ENCODE peak calls at places on chromosomes 6 and 20, in six cellular contexts. E is H1, I is K562, H is GM12878, A is HepG2, Q is SK-N-SH. W is an unnamed sample.

GRCh38 chr20:44622501-44623270 is 28.8 kb downstream of the ADA start:
- DNase-seq in A (no peak), Q (no peak), E (no peak), I (no peak), H (no peak), W (no peak)

GRCh38 chr6:110626442-110626841 is 150.0 kb upstream of the SLC22A16 start:
- DNase-seq in A (peak), H (no peak), E (no peak), Q (no peak), I (no peak), W (no peak)

GRCh38 chr6:113829702-113830058 is 27.5 kb upstream of the MARCKS start:
- DNase-seq in H (no peak), E (no peak), Q (no peak), A (no peak), I (no peak), W (no peak)

GRCh38 chr6:106097368-106098231 is 11.5 kb downstream of the PRDM1 start:
- DNase-seq in I (peak), A (no peak), H (peak), Q (no peak), E (no peak), W (peak)

GRCh38 chr6:33613146-33613793 is 7.9 kb upstream of the ITPR3 start:
- DNase-seq in I (no peak), H (no peak), E (no peak), Q (no peak), A (peak), W (no peak)

GRCh38 chr6:90199900-90200299 is 96.7 kb downstream of the BACH2 start:
- DNase-seq in A (no peak), E (no peak), H (no peak), Q (no peak), I (no peak), W (no peak)

GRCh38 chr6:144778773-144779531 is 493.8 kb downstream of the UTRN start:
- DNase-seq in H (no peak), E (no peak), I (no peak), Q (no peak), A (no peak), W (no peak)

GRCh38 chr20:10201321-10201870 is 17.2 kb upstream of the SNAP25 start:
- DNase-seq in E (no peak), Q (no peak), H (no peak), I (no peak), A (no peak), W (no peak)

GRCh38 chr6:40852667-40853383 is 186.2 kb downstream of the UNC5CL start:
- DNase-seq in A (peak), H (no peak), I (peak), E (no peak), Q (no peak), W (peak)

GRCh38 chr20:910840-911770 is 5.0 kb downstream of the ANGPT4 start:
- DNase-seq in A (no peak), H (no peak), E (no peak), I (no peak), Q (no peak), W (no peak)
- TF ChIP-seq GABPA in A (no peak), H (no peak), E (no peak), I (no peak), Q (no peak), W (no peak)

DNA sequence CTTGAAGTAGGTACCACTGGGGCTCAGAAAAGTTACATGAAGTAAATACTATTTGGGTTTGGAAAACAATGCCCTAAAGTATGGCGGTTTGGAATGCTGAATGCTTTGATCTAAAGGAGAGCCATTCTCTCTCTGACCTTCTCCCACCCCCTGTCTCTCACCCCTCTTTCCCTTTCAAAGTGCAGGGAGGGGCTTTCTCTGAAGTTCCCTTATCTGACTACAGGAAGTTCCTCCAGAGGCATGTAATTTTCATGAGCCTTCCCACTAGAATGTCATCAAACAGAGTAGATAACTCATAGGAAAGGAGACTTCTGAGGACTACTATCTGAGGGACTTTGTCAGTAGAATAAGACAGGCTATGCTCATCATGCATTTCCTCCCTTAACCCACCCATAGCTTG is 216.7 kb upstream of the PCSK2 start:
- DNase-seq in H (no peak), Q (no peak), I (no peak), E (no peak), A (peak), W (no peak)
- TF ChIP-seq GABPA in H (no peak), Q (no peak), I (no peak), E (no peak), A (no peak), W (no peak)

DNA sequence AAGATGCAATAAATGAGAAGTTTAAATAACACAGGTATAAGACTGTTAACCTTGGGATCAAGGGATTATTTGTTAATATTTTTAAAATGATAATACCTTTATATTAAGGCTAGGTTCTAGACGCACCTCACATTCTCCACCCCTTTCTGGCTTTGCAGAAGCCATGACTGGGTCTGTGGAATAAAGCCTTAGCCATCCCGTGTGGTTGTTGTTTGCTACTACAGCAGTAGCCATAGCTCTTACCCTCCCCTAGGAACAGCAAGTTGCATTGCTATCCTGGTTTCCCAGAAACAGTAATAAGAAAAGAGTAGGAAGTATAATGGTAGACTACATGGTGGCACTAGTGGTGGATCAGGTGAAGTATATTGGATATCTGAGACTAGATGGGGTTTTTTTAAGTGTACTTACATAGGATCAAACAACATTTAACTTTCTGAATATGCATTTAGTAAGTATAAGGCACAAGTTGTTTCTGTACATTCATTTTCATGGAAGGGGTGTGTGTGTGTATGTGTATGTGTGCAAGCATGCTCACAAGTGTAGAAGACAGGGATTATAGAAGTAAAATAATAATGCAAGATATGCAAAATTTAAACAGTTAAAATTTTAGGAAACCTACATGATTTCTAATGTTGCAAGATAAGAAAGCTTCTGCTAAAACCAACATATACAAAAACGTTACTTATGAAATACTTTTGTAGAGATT is 384.2 kb downstream of the PRKN start:
- DNase-seq in E (no peak), H (no peak), I (no peak), A (no peak), Q (peak), W (no peak)
- TF ChIP-seq GABPA in E (no peak), H (no peak), I (no peak), A (no peak), Q (no peak), W (no peak)

DNA sequence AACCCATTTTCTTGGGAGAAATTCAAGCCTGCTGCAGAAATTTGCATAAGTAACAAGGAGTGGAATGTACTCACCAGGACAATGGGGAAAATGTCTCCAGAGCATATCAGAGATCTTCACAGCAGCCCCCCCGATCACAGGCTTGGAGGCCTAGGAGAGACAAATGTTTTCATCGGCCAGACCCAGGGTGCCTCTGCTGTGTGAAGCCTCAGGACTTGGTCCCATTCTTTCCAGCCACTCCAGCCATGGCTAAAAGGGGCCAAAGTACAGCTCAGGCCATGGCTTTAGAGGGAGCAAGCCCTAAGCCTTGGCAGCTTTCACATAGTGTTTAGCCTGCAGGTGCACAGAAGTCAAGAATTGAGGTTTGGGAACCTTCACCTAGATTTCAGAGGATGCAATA is 1463.0 kb downstream of the HACE1 start:
- DNase-seq in I (no peak), H (no peak), E (no peak), Q (no peak), A (no peak), W (no peak)
- TF ChIP-seq GABPA in I (no peak), H (no peak), E (no peak), Q (no peak), A (no peak), W (no peak)

GRCh38 chr6:150373260-150373701 is 4.5 kb downstream of the IYD start:
- DNase-seq in A (no peak), H (no peak), Q (no peak), E (no peak), I (no peak), W (no peak)
- TF ChIP-seq GABPA in A (no peak), H (no peak), Q (no peak), E (no peak), I (no peak), W (no peak)

GRCh38 chr20:56217820-56218219 is 30.7 kb upstream of the MC3R start:
- DNase-seq in H (no peak), E (no peak), I (no peak), Q (no peak), A (no peak), W (no peak)

GRCh38 chr20:56223352-56223751 is 25.2 kb upstream of the MC3R start:
- DNase-seq in A (no peak), E (no peak), Q (no peak), H (no peak), I (no peak), W (no peak)

GRCh38 chr20:56222945-56223344 is 25.6 kb upstream of the MC3R start:
- DNase-seq in H (no peak), I (no peak), Q (no peak), A (no peak), E (no peak), W (no peak)

DNA sequence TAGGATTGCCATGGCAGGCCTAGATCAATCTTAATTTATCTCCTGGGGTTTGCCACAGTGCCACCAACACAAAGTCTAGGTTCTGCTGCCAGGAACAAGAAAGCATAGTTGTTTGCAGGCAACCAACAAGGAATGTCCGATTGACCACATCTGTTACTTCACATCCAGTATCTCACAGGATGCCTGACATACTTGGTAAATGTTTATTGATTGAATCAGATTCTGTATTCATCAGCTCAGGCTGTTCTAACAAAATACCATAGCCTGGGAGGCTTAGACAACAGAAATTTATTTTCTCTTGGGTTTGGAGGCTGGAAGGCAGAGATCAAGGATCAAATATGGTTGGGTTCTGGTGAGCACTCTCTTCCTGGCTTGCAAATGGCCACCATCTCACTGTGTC is 26.3 kb upstream of the MC3R start:
- DNase-seq in A (no peak), Q (no peak), E (no peak), I (no peak), H (no peak), W (no peak)
- TF ChIP-seq GABPA in A (no peak), Q (no peak), E (no peak), I (no peak), H (no peak), W (no peak)

GRCh38 chr6:30983439-30983838 is at the start of gene MUC21:
- DNase-seq in H (no peak), E (no peak), I (no peak), Q (no peak), A (no peak), W (no peak)

GRCh38 chr6:30979690-30980089 is 3.8 kb upstream of the MUC21 start:
- DNase-seq in H (no peak), E (no peak), A (no peak), I (no peak), Q (no peak), W (no peak)

GRCh38 chr6:30979076-30979475 is 4.4 kb upstream of the MUC21 start:
- DNase-seq in Q (no peak), I (no peak), A (no peak), E (no peak), H (no peak), W (no peak)

GRCh38 chr6:30985490-30985889 is 2.0 kb downstream of the MUC21 start:
- DNase-seq in E (no peak), A (no peak), I (no peak), H (no peak), Q (no peak), W (no peak)

DNA sequence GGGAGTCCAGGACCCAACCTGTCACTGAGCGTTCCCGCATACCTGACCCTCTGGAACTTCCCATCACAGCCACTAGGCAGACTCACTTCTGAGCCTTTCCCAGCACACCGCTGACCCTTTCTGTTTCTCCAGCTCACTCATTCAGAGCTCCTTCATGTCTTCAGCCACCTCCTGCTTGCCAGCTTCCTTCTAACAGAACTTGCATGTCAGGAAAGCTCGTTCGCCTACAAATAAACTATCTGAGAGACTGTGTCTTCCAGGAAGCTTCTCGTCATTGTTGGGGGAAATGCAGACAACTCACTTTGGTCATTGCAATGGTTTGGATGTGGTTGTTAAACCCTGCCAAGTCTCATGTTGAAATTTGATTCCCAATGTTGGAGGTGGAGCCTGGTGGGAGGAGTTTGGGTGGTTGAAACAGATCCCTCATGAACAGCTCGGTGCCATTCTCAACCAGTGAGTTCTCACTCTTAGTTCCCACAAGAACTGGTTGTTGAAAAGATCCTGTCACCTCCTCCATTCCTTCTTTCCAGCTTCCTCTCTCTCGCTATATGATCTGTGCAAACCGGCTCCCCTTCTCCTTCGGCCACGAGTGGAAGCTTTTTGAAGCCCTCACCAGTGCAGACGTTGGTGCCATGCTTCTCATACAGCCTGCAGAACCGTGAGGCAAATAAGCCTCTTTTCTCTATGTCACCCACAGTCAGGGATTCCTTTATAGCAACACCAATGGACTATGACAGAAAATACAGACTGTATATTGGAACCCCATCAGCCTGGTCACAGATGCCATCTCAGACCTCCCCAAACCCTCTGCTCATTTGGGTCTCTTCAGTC is 1.4 kb upstream of the MUC21 start:
- DNase-seq in A (peak), E (no peak), I (peak), H (no peak), Q (no peak), W (no peak)
- TF ChIP-seq GABPA in A (no peak), E (no peak), I (no peak), H (no peak), Q (no peak), W (no peak)